ENCODE peak calls at places on chromosomes 4 and X, in five cellular contexts. Z is stomach, S is cardiac muscle cell, N is ovary, D is neural progenitor cell. K is an unnamed sample. For H3K36me3, the result is how much of the 10 kb centered on the place peaks cover.

GRCh38 chr4:102684605-102685052 is 76.1 kb downstream of the MANBA start:
- DNase-seq in D (no peak), S (peak), Z (no peak), N (no peak), K (no peak)

GRCh38 chr4:103204114-103204513 is 6.0 kb upstream of the CENPE start:
- DNase-seq in N (no peak), D (peak), Z (no peak), S (peak), K (no peak)

GRCh38 chrX:20253232-20253543 is 13.5 kb downstream of the RPS6KA3 start:
- DNase-seq in S (no peak), Z (no peak), N (no peak), D (no peak), K (no peak)

GRCh38 chr4:13452927-13453579 is 31.1 kb downstream of the RAB28 start:
- DNase-seq in D (no peak), Z (no peak), S (no peak), N (no peak), K (no peak)

GRCh38 chrX:21581479-21581878 is 76.7 kb downstream of the KLHL34 start:
- DNase-seq in Z (no peak), D (no peak), N (no peak), S (no peak), K (no peak)

GRCh38 chr4:169092889-169093522 is 83.0 kb upstream of the CBR4 start:
- DNase-seq in D (no peak), S (no peak), Z (no peak), N (no peak), K (no peak)

GRCh38 chr4:141352775-141353544 is 132.3 kb downstream of the ZNF330 start:
- DNase-seq in Z (no peak), N (no peak), S (peak), D (peak), K (peak)

GRCh38 chr4:161577604-161578301 is 586.0 kb downstream of the FSTL5 start:
- DNase-seq in D (no peak), N (no peak), Z (no peak), S (peak), K (peak)

GRCh38 chrX:48498374-48498809 is 10.4 kb upstream of the PORCN start:
- DNase-seq in N (no peak), D (no peak), S (peak), Z (no peak), K (no peak)

GRCh38 chrX:149682956-149683947 is 28.6 kb upstream of the MAGEA11 start:
- DNase-seq in S (no peak), Z (no peak), D (peak), N (no peak), K (no peak)

GRCh38 chr4:72467633-72468032 is 101.4 kb downstream of the ADAMTS3 start:
- DNase-seq in N (no peak), Z (no peak), D (no peak), S (no peak), K (no peak)

GRCh38 chr4:121720109-121720508 is 23.3 kb upstream of the ANXA5 start:
- DNase-seq in D (no peak), S (no peak), Z (no peak), N (no peak), K (no peak)

GRCh38 chr4:55920571-55920970 is 28.2 kb upstream of the CEP135 start:
- DNase-seq in N (no peak), D (no peak), Z (no peak), S (peak), K (no peak)

GRCh38 chr4:74433541-74434172 is 11.3 kb upstream of the AREG start:
- DNase-seq in N (no peak), Z (no peak), S (no peak), D (no peak), K (no peak)

GRCh38 chrX:69616520-69617203 is 749 bp downstream of the EDA start:
- DNase-seq in N (peak), S (peak), D (peak), Z (peak), K (no peak)

DNA sequence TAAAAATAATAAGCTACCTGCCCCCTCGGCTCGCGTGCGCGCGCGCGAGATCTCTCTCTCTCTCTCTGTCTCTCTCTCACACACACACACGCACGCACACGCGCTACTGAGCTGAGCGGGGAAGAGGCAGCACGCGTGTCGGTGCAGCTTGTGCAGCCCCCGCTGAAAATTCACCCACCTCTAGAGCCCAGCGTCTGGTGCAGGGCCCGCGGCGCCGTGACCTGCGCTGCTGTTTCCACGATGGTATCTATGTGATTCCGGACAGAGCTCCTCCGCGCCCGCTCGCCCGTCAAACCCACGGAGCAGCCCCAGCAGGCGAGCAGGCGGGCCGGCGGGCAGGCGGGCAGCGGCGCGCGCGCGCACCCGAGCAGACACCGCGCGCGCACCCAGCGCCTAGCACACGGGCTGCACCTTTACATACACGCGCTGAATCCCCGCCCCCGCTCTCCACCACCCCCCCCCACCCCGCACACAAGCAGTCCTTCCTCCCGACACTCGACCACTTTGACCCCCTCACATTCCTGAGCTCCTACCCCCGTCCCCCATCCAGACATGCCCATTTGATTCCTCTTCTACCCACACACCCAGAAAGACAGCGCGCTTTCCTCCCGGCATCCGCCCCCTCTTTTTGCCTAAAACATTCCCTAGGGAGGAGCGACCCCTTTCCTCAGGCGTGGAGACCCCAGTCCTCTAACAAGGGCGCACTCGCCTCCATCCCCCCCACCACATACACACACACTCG is 1.0 kb downstream of the SLITRK4 start:
- DNase-seq in Z (no peak), D (peak), N (no peak), S (peak), K (no peak)
- H3K4me3 ChIP-seq in Z (peak), D (peak), N (no peak), S (peak), K (no peak)

DNA sequence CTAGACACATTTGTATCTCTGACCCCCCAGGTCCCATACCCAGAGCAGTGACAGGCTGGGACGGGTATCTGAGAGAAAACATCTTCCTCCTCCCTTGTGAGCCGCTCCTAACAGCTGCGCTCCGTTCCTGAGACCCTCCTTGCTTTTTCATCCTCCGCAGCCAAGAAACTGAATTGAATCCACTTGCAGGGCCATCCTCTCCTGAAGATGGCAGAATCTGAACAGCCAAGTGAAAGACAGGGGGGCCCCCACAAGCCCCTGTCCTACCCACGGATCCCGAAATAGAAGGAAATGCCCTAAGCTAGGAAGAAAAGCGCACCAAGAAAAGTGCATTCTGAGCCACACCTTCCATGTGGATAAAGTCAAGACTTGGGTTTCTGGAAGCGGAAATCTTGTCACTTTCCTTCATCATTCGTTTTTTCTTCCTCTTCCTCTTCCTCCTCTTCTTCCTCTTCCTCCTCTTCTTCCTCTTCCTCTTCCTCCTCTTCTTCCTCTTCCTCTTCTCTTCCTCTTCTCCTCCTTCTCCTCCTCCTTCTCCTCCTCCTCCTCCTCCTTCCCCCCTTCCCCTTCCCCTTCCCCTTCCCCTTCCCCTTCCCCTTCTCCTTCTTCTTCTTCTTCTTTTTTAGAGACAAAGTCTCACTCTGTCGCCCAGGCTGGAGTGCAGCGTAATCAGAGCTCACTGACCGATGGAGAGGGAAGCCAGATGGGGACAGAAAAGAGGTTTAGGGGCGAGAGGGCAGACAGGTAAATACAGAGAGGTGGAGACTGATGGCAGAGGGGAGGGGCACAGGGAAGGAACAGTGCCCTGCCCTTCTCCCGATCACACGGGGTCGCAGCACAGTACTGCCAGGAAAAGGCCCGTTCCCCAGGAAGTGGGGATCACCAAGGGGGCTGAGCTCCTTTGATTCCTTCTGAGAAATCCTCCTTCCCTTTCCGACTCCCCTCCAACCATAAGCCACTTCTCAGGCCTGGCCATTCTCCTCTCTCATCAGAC is 85.9 kb upstream of the WWC2 start:
- DNase-seq in S (no peak), N (no peak), Z (no peak), D (no peak), K (no peak)
- TF ChIP-seq CTCF in S (no peak), N (no peak), Z (no peak), D (no peak), K (peak)

DNA sequence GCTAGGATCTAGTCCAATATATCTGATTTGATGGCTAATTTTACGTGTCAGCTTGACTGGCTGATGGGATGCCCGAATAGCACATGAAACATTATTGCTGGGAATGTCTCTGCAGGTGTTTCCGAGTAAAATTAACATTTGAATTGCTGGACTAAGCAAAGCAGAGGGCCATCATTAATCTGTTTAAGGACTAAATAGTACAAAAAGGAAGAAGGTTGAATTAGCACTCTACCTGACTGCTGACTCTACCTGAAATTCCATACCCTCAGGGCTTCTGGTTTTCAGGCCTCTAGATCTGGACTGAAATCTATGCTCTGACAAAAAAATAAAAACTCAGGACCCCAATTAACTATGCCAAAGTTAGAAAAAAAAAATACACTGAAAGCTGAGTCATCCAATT is 1021.9 kb downstream of the FAM133A start:
- DNase-seq in S (no peak), D (no peak), N (no peak), Z (no peak), K (no peak)
- H3K36me3 ChIP-seq in S (under half), D (under half), N (under half), Z (under half), K (under half)

GRCh38 chr4:84496356-84497219 is 2.5 kb downstream of the NKX6-1 start:
- DNase-seq in S (peak), Z (no peak), D (peak), N (no peak), K (no peak)
- H3K4me3 ChIP-seq in S (no peak), Z (peak), D (peak), N (no peak), K (no peak)

DNA sequence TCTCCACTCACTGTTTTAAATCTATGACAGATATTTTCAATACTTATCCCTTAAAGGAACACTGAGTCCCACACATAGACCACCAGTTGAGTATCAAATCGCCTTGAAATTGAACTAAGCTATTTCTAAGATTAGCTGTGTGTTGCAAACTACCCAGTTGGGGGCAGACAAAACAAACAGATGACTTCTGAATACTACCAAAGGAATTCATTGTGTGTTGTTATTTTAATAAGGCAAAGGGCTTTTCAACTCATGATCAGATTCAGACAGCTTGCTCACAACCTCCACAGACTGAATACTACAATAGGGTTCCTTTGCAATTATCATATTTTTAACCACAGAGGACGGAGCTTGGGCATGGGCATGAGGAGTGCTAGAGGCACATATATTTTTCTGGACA is 283.0 kb upstream of the GPC4 start:
- DNase-seq in Z (no peak), D (no peak), N (no peak), S (peak), K (no peak)
- TF ChIP-seq CTCF in Z (no peak), D (no peak), N (no peak), S (peak), K (peak)

GRCh38 chr4:184401397-184402171 is 72.8 kb downstream of the IRF2 start:
- DNase-seq in Z (no peak), D (peak), N (no peak), S (no peak), K (no peak)
- H3K36me3 ChIP-seq in Z (half or more), D (under half), N (under half), S (under half), K (under half)